ENCODE peak calls at places on chromosomes 16 and 17, in ten cellular contexts. F, X, W, S, G, M, U, I, Q and B are unnamed samples.

GRCh38 chr17:64641499-64641898 is 20.6 kb downstream of the SMURF2 start:
- DNase-seq in F (no peak), X (no peak), W (no peak), S (no peak), G (no peak), M (no peak), U (peak; percentile 28), I (peak; percentile 39), Q (peak; percentile 91), B (no peak)

GRCh38 chr17:68378202-68379149 is 78.8 kb downstream of the WIPI1 start:
- DNase-seq in F (peak; percentile 98), X (peak; percentile 87), W (peak; percentile 63), S (peak; percentile 96), G (peak; percentile 90), M (peak; percentile 94), U (no peak), I (peak; percentile 91), Q (peak; percentile 94), B (no peak)

GRCh38 chr17:17028059-17028877 is 14.0 kb upstream of the MPRIP start:
- DNase-seq in F (peak; percentile 75), X (peak; percentile 92), W (peak; percentile 94), S (peak; percentile 79), G (peak; percentile 54), M (peak; percentile 70), U (no peak), I (peak; percentile 86), Q (peak; percentile 35), B (no peak)

GRCh38 chr17:81298325-81298990 is 3.4 kb upstream of the SLC38A10 start:
- DNase-seq in F (no peak), X (no peak), W (no peak), S (no peak), G (no peak), M (no peak), U (no peak), I (no peak), Q (no peak), B (no peak)

GRCh38 chr17:65278050-65278819 is 141.1 kb downstream of the RGS9 start:
- DNase-seq in F (no peak), X (no peak), W (peak; percentile 57), S (peak; percentile 31), G (peak; percentile 44), M (no peak), U (peak; percentile 34), I (peak; percentile 54), Q (peak; percentile 62), B (peak; percentile 33)

GRCh38 chr16:87146676-87147075 is 170.5 kb downstream of the C16orf95 start:
- DNase-seq in F (no peak), X (no peak), W (no peak), S (no peak), G (no peak), M (no peak), U (no peak), I (no peak), Q (no peak), B (no peak)

GRCh38 chr17:81902653-81903414 is 796 bp downstream of the NPB start:
- DNase-seq in F (no peak), X (no peak), W (no peak), S (peak; percentile 19), G (no peak), M (no peak), U (no peak), I (no peak), Q (no peak), B (no peak)

GRCh38 chr17:78933025-78933958 is 8.1 kb upstream of the TIMP2 start:
- DNase-seq in F (peak; percentile 88), X (peak; percentile 59), W (peak; percentile 80), S (peak; percentile 49), G (no peak), M (no peak), U (peak; percentile 77), I (peak; percentile 61), Q (peak; percentile 99), B (peak; percentile 71)

DNA sequence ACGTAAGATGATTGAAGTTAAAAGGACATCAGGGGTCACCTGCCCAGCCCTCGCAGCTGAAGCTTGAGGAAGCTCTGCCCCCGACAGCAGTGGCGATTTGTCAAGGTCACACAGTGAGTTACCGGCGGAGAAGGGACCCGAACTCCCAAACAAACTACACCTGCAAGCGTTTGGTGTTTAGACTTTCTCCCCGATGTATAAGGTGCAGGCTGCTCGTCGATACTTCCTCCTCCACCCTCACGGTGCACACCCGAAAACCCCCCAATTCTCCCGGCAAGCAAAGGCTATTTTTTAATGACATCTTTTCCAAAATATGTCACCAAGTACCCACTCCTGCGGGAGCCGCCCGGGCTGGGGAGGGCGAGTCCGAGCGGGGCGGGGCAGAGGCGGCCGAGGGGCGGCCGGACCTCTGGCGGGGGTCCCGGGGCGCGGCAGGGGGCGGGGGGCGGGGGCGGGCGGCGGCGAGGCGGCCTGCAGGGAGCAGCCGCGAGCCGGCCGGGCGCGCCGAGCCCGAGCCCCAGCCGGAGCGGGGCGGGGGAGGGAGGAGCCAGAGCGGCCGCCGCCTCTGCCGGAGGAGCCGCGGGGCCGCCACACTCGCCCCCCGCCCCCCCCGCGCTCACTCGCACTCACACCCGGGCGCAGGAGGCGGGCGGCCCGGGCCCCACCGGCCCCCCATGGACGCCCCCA is at the start of gene THRA:
- DNase-seq in F (peak; percentile 88), X (peak; percentile 47), W (no peak), S (peak; percentile 88), G (peak; percentile 75), M (no peak), U (peak; percentile 81), I (peak; percentile 78), Q (peak; percentile 23), B (peak; percentile 88)
- TF ChIP-seq POLR2A in F (no peak), X (no peak), W (no peak), S (no peak), G (no peak), M (no peak), U (peak; percentile 22), I (no peak), Q (no peak), B (no peak)

GRCh38 chr16:69701866-69702265 is 24.5 kb downstream of the NQO1 start:
- DNase-seq in F (no peak), X (no peak), W (no peak), S (no peak), G (no peak), M (no peak), U (no peak), I (no peak), Q (no peak), B (no peak)

GRCh38 chr16:69701452-69701851 is 24.9 kb downstream of the NQO1 start:
- DNase-seq in F (no peak), X (no peak), W (no peak), S (no peak), G (no peak), M (no peak), U (no peak), I (no peak), Q (no peak), B (no peak)

GRCh38 chr16:69698404-69698803 is 28.0 kb downstream of the NQO1 start:
- DNase-seq in F (no peak), X (no peak), W (no peak), S (no peak), G (no peak), M (no peak), U (no peak), I (no peak), Q (no peak), B (no peak)

GRCh38 chr16:69703638-69704037 is 22.7 kb downstream of the NQO1 start:
- DNase-seq in F (no peak), X (no peak), W (no peak), S (no peak), G (no peak), M (no peak), U (no peak), I (no peak), Q (peak; percentile 64), B (no peak)

GRCh38 chr16:69699915-69700314 is 26.4 kb downstream of the NQO1 start:
- DNase-seq in F (no peak), X (no peak), W (no peak), S (no peak), G (no peak), M (no peak), U (no peak), I (no peak), Q (no peak), B (no peak)
- TF ChIP-seq POLR2A in F (no peak), X (no peak), W (no peak), S (no peak), G (no peak), M (no peak), U (no peak), I (no peak), Q (no peak), B (no peak)

GRCh38 chr16:183005-183404 is 2.7 kb downstream of the HBQ1 start:
- DNase-seq in F (no peak), X (no peak), W (no peak), S (no peak), G (no peak), M (no peak), U (no peak), I (no peak), Q (no peak), B (no peak)

GRCh38 chr16:180101-180920 is at the start of gene HBQ1:
- DNase-seq in F (no peak), X (no peak), W (no peak), S (no peak), G (no peak), M (no peak), U (no peak), I (peak; percentile 24), Q (no peak), B (peak; percentile 64)

GRCh38 chr16:181668-182021 is 1.4 kb downstream of the HBQ1 start:
- DNase-seq in F (no peak), X (no peak), W (no peak), S (no peak), G (no peak), M (no peak), U (no peak), I (no peak), Q (no peak), B (no peak)

GRCh38 chr16:179431-179830 is 828 bp upstream of the HBQ1 start:
- DNase-seq in F (no peak), X (no peak), W (no peak), S (no peak), G (no peak), M (no peak), U (no peak), I (no peak), Q (no peak), B (no peak)

GRCh38 chr16:180921-181667 is 835 bp downstream of the HBQ1 start:
- DNase-seq in F (peak; percentile 81), X (no peak), W (peak; percentile 12), S (peak; percentile 67), G (peak; percentile 50), M (peak; percentile 27), U (peak; percentile 74), I (peak; percentile 65), Q (peak; percentile 58), B (peak; percentile 96)
- TF ChIP-seq POLR2A in F (no peak), X (no peak), W (no peak), S (no peak), G (no peak), M (no peak), U (no peak), I (no peak), Q (no peak), B (no peak)

DNA sequence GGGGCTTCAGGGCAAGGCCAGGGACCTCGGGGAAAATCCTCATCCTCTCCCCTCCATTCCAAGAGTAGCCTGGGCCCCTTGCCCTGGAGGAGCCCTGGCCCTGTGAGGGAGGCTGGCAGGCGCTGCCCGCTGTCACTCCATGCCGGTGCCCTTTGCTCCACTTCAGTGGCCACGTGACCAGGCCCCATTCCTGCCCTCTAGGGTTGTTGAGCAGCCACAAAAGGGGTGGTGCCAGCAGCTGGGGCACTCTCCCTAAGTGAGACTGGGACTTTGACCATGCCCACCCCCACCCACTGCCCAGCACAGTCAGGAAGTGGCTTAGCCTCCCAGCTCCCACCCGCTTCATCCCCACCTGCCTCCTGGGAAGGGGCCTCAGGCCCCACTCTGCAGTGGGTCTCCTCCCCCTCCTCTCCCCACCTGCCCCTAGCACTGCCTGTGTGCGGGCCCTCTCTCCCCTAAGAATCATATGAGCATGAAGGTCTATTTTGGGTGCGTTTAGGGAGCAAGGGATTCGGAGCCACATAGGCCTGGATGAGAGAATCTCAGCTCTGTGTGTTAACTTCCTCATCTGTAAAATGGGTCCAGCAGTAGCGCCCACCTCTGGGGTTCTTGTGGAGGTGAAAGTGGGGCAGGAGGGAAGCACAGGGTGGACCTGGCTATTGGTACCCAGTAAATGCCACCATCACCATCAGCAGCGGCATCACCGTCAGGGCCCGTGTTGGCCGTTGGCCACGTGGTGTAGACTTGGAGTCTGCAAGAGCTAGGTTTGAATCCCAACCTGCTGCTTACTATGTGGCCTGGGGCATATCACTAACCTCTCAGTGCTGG is 7.2 kb downstream of the PDK2 start:
- DNase-seq in F (peak; percentile 90), X (no peak), W (no peak), S (peak; percentile 93), G (no peak), M (no peak), U (no peak), I (peak; percentile 96), Q (no peak), B (no peak)
- TF ChIP-seq POLR2A in F (no peak), X (no peak), W (no peak), S (no peak), G (no peak), M (no peak), U (no peak), I (no peak), Q (no peak), B (no peak)